ENCODE peak calls at places on chromosomes 1 and 21, in five cellular contexts. Q is Peyer's patch, R is endodermal cell, D is aorta, F is pancreas. O is an unnamed sample. For H3K4me1, the result is how much of the 10 kb centered on the place peaks cover.

GRCh38 chr21:37700641-37701202 is 215.5 kb downstream of the KCNJ6 start:
- DNase-seq in Q (no peak), R (peak), D (no peak), F (peak), O (no peak)

GRCh38 chr1:235855811-235856429 is 10.8 kb downstream of the LYST start:
- DNase-seq in Q (no peak), R (no peak), D (no peak), F (no peak), O (no peak)

GRCh38 chr21:33966324-33966949 is 50.8 kb upstream of the ATP5PO start:
- DNase-seq in Q (no peak), R (no peak), D (no peak), F (no peak), O (no peak)

GRCh38 chr1:105436589-105437259 is 1619.8 kb upstream of the PRMT6 start:
- DNase-seq in Q (no peak), R (no peak), D (no peak), F (peak), O (peak)

GRCh38 chr1:193437785-193438184 is 251.4 kb upstream of the B3GALT2 start:
- DNase-seq in Q (no peak), R (no peak), D (no peak), F (no peak), O (no peak)

GRCh38 chr1:55993608-55994251 is 585.6 kb downstream of the PLPP3 start:
- DNase-seq in Q (no peak), R (no peak), D (no peak), F (no peak), O (no peak)

GRCh38 chr1:186643600-186643999 is 36.6 kb downstream of the PTGS2 start:
- DNase-seq in Q (no peak), R (no peak), D (no peak), F (no peak), O (no peak)

GRCh38 chr1:232435746-232436145 is 194.2 kb downstream of the SIPA1L2 start:
- DNase-seq in Q (no peak), R (no peak), D (no peak), F (no peak), O (no peak)

GRCh38 chr21:42841156-42841915 is 38.0 kb downstream of the WDR4 start:
- DNase-seq in Q (peak), R (peak), D (peak), F (peak), O (peak)

GRCh38 chr21:45403825-45404725 is 890 bp upstream of the COL18A1 start:
- DNase-seq in Q (peak), R (peak), D (peak), F (peak), O (no peak)

GRCh38 chr1:19453843-19454242 is 31.5 kb downstream of the CAPZB start:
- DNase-seq in Q (no peak), R (peak), D (no peak), F (no peak), O (no peak)

GRCh38 chr1:171655215-171656116 is 3.0 kb upstream of the MYOC start:
- DNase-seq in Q (peak), R (peak), D (peak), F (peak), O (no peak)

GRCh38 chr1:27539901-27540861 is 50.2 kb upstream of the WASF2 start:
- DNase-seq in Q (no peak), R (no peak), D (peak), F (no peak), O (no peak)

GRCh38 chr21:37503848-37504467 is 137.4 kb downstream of the DYRK1A start:
- DNase-seq in Q (no peak), R (no peak), D (no peak), F (no peak), O (no peak)

GRCh38 chr1:84796201-84796600 is 96.8 kb downstream of the LPAR3 start:
- DNase-seq in Q (no peak), R (no peak), D (no peak), F (no peak), O (no peak)
- H3K4me1 ChIP-seq in Q (under half), R (under half), D (under half), F (under half), O (under half)

GRCh38 chr1:200372095-200372884 is 37.5 kb downstream of the ZNF281 start:
- DNase-seq in Q (no peak), R (peak), D (no peak), F (no peak), O (no peak)
- H3K4me1 ChIP-seq in Q (under half), R (under half), D (under half), F (under half), O (under half)

GRCh38 chr1:8392522-8392921 is 74.6 kb downstream of the SLC45A1 start:
- DNase-seq in Q (no peak), R (no peak), D (no peak), F (no peak), O (no peak)

GRCh38 chr1:8389962-8390535 is 72.1 kb downstream of the SLC45A1 start:
- DNase-seq in Q (no peak), R (no peak), D (no peak), F (no peak), O (no peak)

GRCh38 chr1:8390707-8391106 is 72.8 kb downstream of the SLC45A1 start:
- DNase-seq in Q (no peak), R (no peak), D (no peak), F (no peak), O (no peak)

GRCh38 chr1:8384577-8384976 is 66.7 kb downstream of the SLC45A1 start:
- DNase-seq in Q (no peak), R (peak), D (no peak), F (no peak), O (no peak)

GRCh38 chr1:8388732-8389562 is 71.0 kb downstream of the SLC45A1 start:
- DNase-seq in Q (no peak), R (peak), D (no peak), F (no peak), O (no peak)
- H3K4me1 ChIP-seq in Q (under half), R (under half), D (under half), F (under half), O (under half)

GRCh38 chr1:197914510-197914909 is 2.7 kb upstream of the LHX9 start:
- DNase-seq in Q (no peak), R (peak), D (no peak), F (no peak), O (no peak)
- H3K4me1 ChIP-seq in Q (under half), R (under half), D (under half), F (under half), O (half or more)

GRCh38 chr1:7225711-7226505 is 440.7 kb downstream of the CAMTA1 start:
- DNase-seq in Q (no peak), R (peak), D (no peak), F (no peak), O (no peak)
- H3K4me1 ChIP-seq in Q (under half), R (under half), D (under half), F (under half), O (under half)

GRCh38 chr1:168199056-168199455 is 20.3 kb downstream of the TIPRL start:
- DNase-seq in Q (no peak), R (no peak), D (no peak), F (no peak), O (no peak)

GRCh38 chr1:168206111-168206510 is 19.7 kb upstream of the SFT2D2 start:
- DNase-seq in Q (no peak), R (no peak), D (no peak), F (no peak), O (no peak)

DNA sequence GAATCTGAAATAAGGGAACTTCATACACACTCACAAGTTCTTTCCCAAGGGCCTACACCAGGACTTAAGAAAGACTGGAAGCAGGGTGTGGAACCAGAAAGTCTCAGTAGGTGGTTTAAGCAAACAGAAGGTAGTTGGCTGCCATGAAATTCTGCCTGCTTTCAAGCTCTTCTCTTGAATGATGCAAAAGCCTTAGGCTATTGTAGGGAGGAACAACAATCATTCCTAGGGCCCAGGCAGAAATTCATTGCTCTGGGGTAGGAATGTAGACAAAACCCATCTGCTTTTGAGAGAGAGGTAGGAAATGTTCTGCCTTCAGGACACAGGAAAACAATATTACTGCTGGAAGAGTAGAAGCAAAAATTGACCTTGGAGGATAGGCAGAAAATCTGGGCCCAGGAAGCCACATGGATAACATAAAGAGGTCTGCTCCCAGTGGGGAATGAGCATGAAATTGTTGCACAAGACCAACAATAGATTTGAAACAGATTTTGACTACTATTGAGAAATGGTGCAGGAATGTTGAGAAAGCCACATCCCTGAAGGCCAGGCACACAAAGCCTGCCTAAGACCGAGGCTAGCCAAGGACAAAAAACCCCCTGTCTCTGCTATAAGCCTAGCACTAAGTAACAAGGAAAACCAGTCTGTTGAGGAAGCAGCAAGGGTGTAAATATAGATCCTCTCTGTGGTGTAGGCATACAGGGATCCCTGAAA is 22.7 kb upstream of the SFT2D2 start:
- DNase-seq in Q (no peak), R (no peak), D (no peak), F (no peak), O (no peak)
- H3K4me1 ChIP-seq in Q (under half), R (under half), D (under half), F (under half), O (under half)

GRCh38 chr1:204306076-204306475 is 53.7 kb downstream of the PLEKHA6 start:
- DNase-seq in Q (no peak), R (no peak), D (no peak), F (no peak), O (no peak)

GRCh38 chr1:204304067-204304466 is 55.7 kb downstream of the PLEKHA6 start:
- DNase-seq in Q (no peak), R (peak), D (no peak), F (no peak), O (no peak)

GRCh38 chr1:204299828-204300365 is 59.8 kb downstream of the PLEKHA6 start:
- DNase-seq in Q (no peak), R (no peak), D (no peak), F (no peak), O (no peak)

GRCh38 chr1:204302769-204303168 is 57.0 kb downstream of the PLEKHA6 start:
- DNase-seq in Q (no peak), R (no peak), D (no peak), F (no peak), O (no peak)

GRCh38 chr1:204301171-204301957 is 58.4 kb downstream of the PLEKHA6 start:
- DNase-seq in Q (no peak), R (no peak), D (no peak), F (no peak), O (no peak)
- H3K4me1 ChIP-seq in Q (under half), R (under half), D (under half), F (under half), O (under half)